ENCODE peak calls at places on chromosomes 3 and 15, in six cellular contexts. V, T, U, N, A and F are unnamed samples.

GRCh38 chr15:101038327-101039003 is 119.3 kb downstream of the LRRK1 start:
- DNase-seq in N (no peak), U (peak), T (no peak), A (no peak), V (no peak), F (no peak)

GRCh38 chr3:49171119-49171774 is at the start of gene KLHDC8B:
- DNase-seq in T (peak), A (peak), N (peak), U (peak), V (peak), F (no peak)

GRCh38 chr3:176867681-176868663 is 329.3 kb downstream of the TBL1XR1 start:
- DNase-seq in U (no peak), T (no peak), V (peak), N (no peak), A (no peak), F (no peak)

GRCh38 chr3:109729111-109729510 is 391.8 kb upstream of the DPPA4 start:
- DNase-seq in A (no peak), U (no peak), T (no peak), V (no peak), N (no peak), F (no peak)

GRCh38 chr15:67107014-67107812 is 41.8 kb downstream of the SMAD3 start:
- DNase-seq in T (no peak), A (no peak), V (no peak), N (peak), U (no peak), F (no peak)

GRCh38 chr3:123422457-123422856 is 26.4 kb downstream of the ADCY5 start:
- DNase-seq in T (peak), N (no peak), U (no peak), V (no peak), A (no peak), F (no peak)

GRCh38 chr15:66611257-66612053 is 45.7 kb upstream of the LCTL start:
- DNase-seq in A (no peak), U (no peak), N (no peak), T (no peak), V (no peak), F (no peak)

GRCh38 chr3:156293566-156293965 is 173.2 kb downstream of the KCNAB1 start:
- DNase-seq in V (no peak), T (no peak), U (no peak), A (no peak), N (no peak), F (no peak)

GRCh38 chr3:49868951-49869454 is 703 bp downstream of the CAMKV start:
- DNase-seq in V (no peak), N (no peak), T (peak), A (peak), U (no peak), F (no peak)

GRCh38 chr3:55974421-55974820 is 487.3 kb upstream of the WNT5A start:
- DNase-seq in U (no peak), N (no peak), V (no peak), T (no peak), A (no peak), F (no peak)

GRCh38 chr15:63500265-63501250 is 3.8 kb upstream of the USP3 start:
- DNase-seq in A (no peak), V (no peak), T (no peak), U (no peak), N (no peak), F (no peak)

GRCh38 chr15:79535536-79535935 is 103.4 kb downstream of the MINAR1 start:
- DNase-seq in V (no peak), T (no peak), U (no peak), N (no peak), A (no peak), F (no peak)

GRCh38 chr15:70149667-70150404 is 52.1 kb upstream of the TLE3 start:
- DNase-seq in V (no peak), A (no peak), T (no peak), N (no peak), U (no peak), F (no peak)

GRCh38 chr3:123791898-123792297 is 92.2 kb downstream of the MYLK start:
- DNase-seq in A (no peak), U (no peak), T (no peak), N (no peak), V (no peak), F (no peak)

GRCh38 chr3:159058859-159059258 is 257.0 kb downstream of the MFSD1 start:
- DNase-seq in N (no peak), V (no peak), A (no peak), U (no peak), T (no peak), F (no peak)

GRCh38 chr3:153273217-153273616 is 111.2 kb downstream of the RAP2B start:
- DNase-seq in V (no peak), U (no peak), N (no peak), A (no peak), T (no peak), F (no peak)

GRCh38 chr3:150503402-150504099 is 42.7 kb downstream of the SERP1 start:
- DNase-seq in N (no peak), T (peak), V (no peak), A (no peak), U (no peak), F (no peak)

GRCh38 chr3:31166249-31166885 is 271.9 kb upstream of the GADL1 start:
- DNase-seq in U (no peak), A (no peak), T (no peak), N (no peak), V (no peak), F (no peak)

GRCh38 chr3:16243706-16244490 is 20.8 kb downstream of the DPH3 start:
- DNase-seq in T (no peak), U (no peak), V (no peak), N (no peak), A (no peak), F (no peak)

GRCh38 chr15:40830884-40831283 is 2.4 kb upstream of the PPP1R14D start:
- DNase-seq in T (no peak), U (no peak), N (no peak), A (no peak), V (peak), F (no peak)

GRCh38 chr15:90249123-90249863 is at the start of gene TTLL13:
- DNase-seq in U (peak), T (peak), N (peak), V (peak), A (peak), F (no peak)

GRCh38 chr15:39583586-39584265 is 2.8 kb downstream of the THBS1 start:
- DNase-seq in N (no peak), U (no peak), A (no peak), T (peak), V (no peak), F (no peak)

GRCh38 chr15:40282870-40283614 is at the start of gene ANKRD63:
- DNase-seq in N (no peak), V (peak), U (no peak), A (no peak), T (no peak), F (no peak)

GRCh38 chr15:101306341-101307047 is 11.4 kb upstream of the SNRPA1 start:
- DNase-seq in V (no peak), A (no peak), T (no peak), N (no peak), U (peak), F (no peak)

GRCh38 chr3:31051226-31051625 is 156.8 kb upstream of the GADL1 start:
- DNase-seq in U (no peak), V (no peak), T (no peak), A (no peak), N (no peak), F (no peak)

GRCh38 chr15:47289667-47290066 is 427.6 kb upstream of the SEMA6D start:
- DNase-seq in U (no peak), T (peak), A (no peak), N (no peak), V (no peak), F (no peak)

GRCh38 chr3:178536271-178537079 is at the start of gene KCNMB2:
- DNase-seq in A (no peak), N (no peak), T (no peak), V (peak), U (no peak), F (no peak)

GRCh38 chr15:32881528-32881927 is 163.7 kb downstream of the GREM1 start:
- DNase-seq in U (no peak), T (no peak), V (no peak), A (no peak), N (no peak), F (no peak)

GRCh38 chr3:73056365-73057150 is 4.9 kb upstream of the EBLN2 start:
- DNase-seq in T (no peak), U (no peak), V (peak), A (no peak), N (no peak), F (no peak)

GRCh38 chr3:11379824-11380281 is 107.7 kb downstream of the ATG7 start:
- DNase-seq in N (no peak), T (no peak), U (no peak), A (no peak), V (no peak), F (no peak)

GRCh38 chr3:5188419-5189405 is 1.2 kb downstream of the EDEM1 start:
- DNase-seq in T (no peak), U (no peak), N (no peak), V (no peak), A (peak), F (no peak)

GRCh38 chr3:11567516-11568467 is 75.9 kb downstream of the VGLL4 start:
- DNase-seq in N (peak), T (no peak), U (peak), V (no peak), A (no peak), F (no peak)

GRCh38 chr3:78900426-78900825 is 867.4 kb downstream of the ROBO1 start:
- DNase-seq in V (no peak), A (no peak), T (no peak), U (no peak), N (no peak), F (no peak)

GRCh38 chr3:44363591-44363990 is 25.0 kb downstream of the TCAIM start:
- DNase-seq in A (no peak), U (no peak), V (no peak), T (no peak), N (no peak), F (no peak)

GRCh38 chr3:55172913-55173312 is 245.1 kb upstream of the LRTM1 start:
- DNase-seq in U (no peak), V (no peak), A (no peak), T (no peak), N (no peak), F (no peak)

GRCh38 chr3:56294316-56294715 is 174.0 kb downstream of the ERC2 start:
- DNase-seq in N (no peak), U (no peak), A (no peak), V (no peak), T (no peak), F (no peak)

GRCh38 chr15:94239474-94239873 is 8.1 kb downstream of the MCTP2 start:
- DNase-seq in V (no peak), N (no peak), U (no peak), A (no peak), T (no peak), F (no peak)

GRCh38 chr3:126347543-126348161 is 9.6 kb downstream of the KLF15 start:
- DNase-seq in T (peak), V (no peak), N (no peak), U (peak), A (no peak), F (no peak)